ENCODE peak calls at places on chromosome 3, in six cellular contexts. R is OCI-LY7, S is MM.1S, L is fibroblast of the aortic adventitia, P is GM13976, X is astrocyte. F is an unnamed sample.
A peak's percentile ranks its signal among the peaks of the same experiment; 100 is the strongest.

GRCh38 chr3:162984752-162985151 is 1488.1 kb downstream of the OTOL1 start:
- DNase-seq in X (no peak), R (no peak), L (no peak), S (no peak), P (no peak), F (no peak)

GRCh38 chr3:78506581-78507195 is 1261.1 kb downstream of the ROBO1 start:
- DNase-seq in L (no peak), P (no peak), R (no peak), S (no peak), X (peak; percentile 82), F (no peak)

GRCh38 chr3:86982883-86983282 is 8.1 kb downstream of the VGLL3 start:
- DNase-seq in L (peak; percentile 97), P (no peak), R (no peak), S (no peak), X (peak; percentile 87), F (no peak)

GRCh38 chr3:24605511-24605910 is 110.9 kb upstream of the THRB start:
- DNase-seq in S (no peak), X (no peak), L (no peak), R (no peak), P (no peak), F (no peak)

GRCh38 chr3:135452881-135453280 is 512.6 kb upstream of the PPP2R3A start:
- DNase-seq in X (no peak), P (no peak), S (no peak), L (no peak), R (no peak), F (no peak)

GRCh38 chr3:100076544-100077529 is 37.5 kb downstream of the FILIP1L start:
- DNase-seq in X (no peak), S (no peak), L (no peak), P (no peak), R (no peak), F (no peak)

GRCh38 chr3:189038773-189039720 is 132.7 kb upstream of the TPRG1 start:
- DNase-seq in R (no peak), L (no peak), S (peak; percentile 13), P (no peak), X (no peak), F (peak; percentile 21)

GRCh38 chr3:72346526-72346926 is 501.7 kb downstream of the SHQ1 start:
- DNase-seq in P (no peak), X (peak; percentile 99), R (no peak), L (peak; percentile 98), S (no peak), F (no peak)

GRCh38 chr3:112847692-112848091 is 1.0 kb upstream of the CD200R1L start:
- DNase-seq in R (peak; percentile 43), P (no peak), S (peak; percentile 61), L (no peak), X (no peak), F (peak; percentile 71)

GRCh38 chr3:190321789-190322603 is at the start of gene CLDN1:
- DNase-seq in S (peak; percentile 70), X (peak; percentile 44), R (no peak), P (peak; percentile 88), L (peak; percentile 69), F (peak; percentile 78)

GRCh38 chr3:29227307-29227706 is 53.6 kb upstream of the RBMS3 start:
- DNase-seq in L (no peak), R (no peak), P (no peak), X (no peak), S (no peak), F (no peak)

GRCh38 chr3:88986834-88987233 is 120.6 kb upstream of the EPHA3 start:
- DNase-seq in P (no peak), R (no peak), L (peak; percentile 68), S (no peak), X (peak; percentile 61), F (no peak)

GRCh38 chr3:172816281-172816680 is 65.8 kb downstream of the ECT2 start:
- DNase-seq in S (no peak), X (no peak), L (no peak), R (no peak), P (no peak), F (no peak)

GRCh38 chr3:4835616-4836043 is 143.6 kb upstream of the BHLHE40 start:
- DNase-seq in R (no peak), S (no peak), L (no peak), P (no peak), X (peak; percentile 42), F (peak; percentile 55)

GRCh38 chr3:54046677-54047214 is 75.6 kb upstream of the CACNA2D3 start:
- DNase-seq in L (peak; percentile 37), S (no peak), P (no peak), X (peak; percentile 92), R (no peak), F (no peak)

GRCh38 chr3:74124716-74125115 is 489.7 kb downstream of the CNTN3 start:
- DNase-seq in L (no peak), X (no peak), P (no peak), S (no peak), R (no peak), F (no peak)
- TF ChIP-seq CTCF in L (no peak), X (no peak), P (no peak), S (no peak), R (no peak), F (no peak)

GRCh38 chr3:147415819-147416218 is 6.7 kb downstream of the ZIC1 start:
- DNase-seq in L (no peak), R (no peak), S (no peak), X (no peak), P (no peak), F (no peak)
- TF ChIP-seq CTCF in L (no peak), R (peak; percentile 52), S (no peak), X (peak; percentile 35), P (no peak), F (no peak)

GRCh38 chr3:41880387-41880786 is 81.5 kb downstream of the ULK4 start:
- DNase-seq in P (no peak), X (no peak), S (no peak), L (no peak), R (no peak), F (no peak)
- TF ChIP-seq CTCF in P (no peak), X (no peak), S (no peak), L (no peak), R (no peak), F (no peak)

GRCh38 chr3:12138044-12138443 is 20.7 kb downstream of the TIMP4 start:
- DNase-seq in P (no peak), R (peak; percentile 39), S (peak; percentile 32), X (no peak), L (peak; percentile 54), F (peak; percentile 56)
- TF ChIP-seq CTCF in P (peak; percentile 12), R (peak; percentile 72), S (peak; percentile 34), X (peak; percentile 31), L (peak; percentile 50), F (no peak)

GRCh38 chr3:49930922-49931321 is 1.3 kb upstream of the MON1A start:
- DNase-seq in S (peak; percentile 39), R (peak; percentile 75), X (no peak), P (no peak), L (no peak), F (peak; percentile 19)
- TF ChIP-seq CTCF in S (peak; percentile 17), R (peak; percentile 62), X (no peak), P (no peak), L (no peak), F (no peak)

GRCh38 chr3:173986861-173987410 is 589.4 kb downstream of the NLGN1 start:
- DNase-seq in P (no peak), L (no peak), S (no peak), R (no peak), X (no peak), F (no peak)
- TF ChIP-seq CTCF in P (no peak), L (no peak), S (no peak), R (no peak), X (no peak), F (no peak)